ENCODE peak calls at places on chromosome 12, in four cellular contexts. I, X, B and V are unnamed samples.

GRCh38 chr12:52097045-52097666 is 17.7 kb downstream of the SMIM41 start:
- DNase-seq in I (no peak), X (no peak), B (no peak), V (no peak)

GRCh38 chr12:26732010-26732908 is 100.7 kb downstream of the ITPR2 start:
- DNase-seq in I (no peak), X (peak), B (no peak), V (no peak)

GRCh38 chr12:23169012-23170003 is 544.3 kb downstream of the ETNK1 start:
- DNase-seq in I (no peak), X (no peak), B (no peak), V (no peak)

GRCh38 chr12:24494401-24494800 is 454.5 kb downstream of the BCAT1 start:
- DNase-seq in I (no peak), X (no peak), B (no peak), V (no peak)

GRCh38 chr12:116213885-116214527 is 63.5 kb downstream of the MED13L start:
- DNase-seq in I (no peak), X (no peak), B (no peak), V (no peak)

GRCh38 chr12:47034661-47035060 is 44.8 kb upstream of the PCED1B start:
- DNase-seq in I (no peak), X (no peak), B (no peak), V (no peak)

GRCh38 chr12:120101182-120101581 is 15.4 kb downstream of the RAB35 start:
- DNase-seq in I (no peak), X (no peak), B (no peak), V (no peak)

GRCh38 chr12:30631710-30632109 is 64.0 kb downstream of the IPO8 start:
- DNase-seq in I (no peak), X (no peak), B (no peak), V (no peak)

GRCh38 chr12:2893007-2893406 is 2.3 kb downstream of the TULP3 start:
- DNase-seq in I (peak), X (no peak), B (no peak), V (no peak)

GRCh38 chr12:2284857-2285256 is 232.1 kb downstream of the CACNA1C start:
- DNase-seq in I (peak), X (no peak), B (peak), V (no peak)

GRCh38 chr12:67069451-67070306 is 199.5 kb upstream of the CAND1 start:
- DNase-seq in I (no peak), X (no peak), B (peak), V (peak)

GRCh38 chr12:24760162-24760561 is 188.7 kb downstream of the BCAT1 start:
- DNase-seq in I (no peak), X (no peak), B (no peak), V (no peak)

GRCh38 chr12:55933158-55933798 is 2.3 kb downstream of the DGKA start:
- DNase-seq in I (no peak), X (no peak), B (no peak), V (no peak)

GRCh38 chr12:51171884-51172514 is 936 bp downstream of the TFCP2 start:
- DNase-seq in I (peak), X (peak), B (no peak), V (no peak)

GRCh38 chr12:117494833-117495714 is 133.6 kb upstream of the NOS1 start:
- DNase-seq in I (no peak), X (no peak), B (no peak), V (no peak)

DNA sequence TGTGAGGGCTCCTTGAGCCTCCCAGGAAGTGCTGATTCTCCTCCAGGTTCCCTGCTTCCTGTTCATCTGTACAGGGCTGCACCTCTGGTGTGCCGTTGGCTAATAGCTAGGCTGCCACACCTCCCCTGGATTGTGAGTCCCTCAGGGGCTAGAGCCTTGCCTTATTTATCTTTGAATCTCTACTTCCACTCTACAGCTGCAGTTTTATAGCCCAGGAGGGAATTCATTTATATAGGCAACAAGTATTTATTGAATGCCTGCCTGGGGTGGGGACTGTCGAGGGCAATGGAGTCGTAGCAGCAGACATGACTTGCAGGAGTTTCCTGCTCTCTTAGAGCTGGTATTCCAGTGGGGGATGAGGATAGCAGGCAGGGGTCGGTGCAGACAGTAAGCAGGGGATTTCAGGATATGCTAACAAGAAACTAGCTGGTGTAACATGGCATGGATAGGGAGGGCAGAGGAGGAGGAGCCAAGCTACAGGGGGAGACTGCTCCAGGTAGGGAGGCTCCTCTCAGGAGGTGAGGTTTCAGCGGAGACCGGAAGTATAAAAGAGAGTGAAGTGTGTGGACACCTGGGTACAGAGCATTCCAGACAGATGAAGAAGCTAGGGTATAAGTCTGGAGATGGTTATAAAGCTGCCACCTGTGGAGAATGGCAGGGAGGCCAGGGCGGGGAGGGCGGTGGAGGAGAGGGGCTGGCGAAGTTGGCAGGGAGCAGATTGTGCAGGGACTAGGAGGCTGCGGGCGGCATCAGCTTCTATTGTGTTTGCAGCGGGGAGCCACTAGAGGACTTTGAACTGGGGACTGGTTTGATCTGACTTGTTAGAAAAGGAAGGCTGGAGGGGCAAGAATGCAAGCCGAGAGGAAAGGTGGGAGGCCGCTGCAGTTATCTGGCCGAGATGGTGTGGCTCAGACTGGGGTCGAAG is 17.2 kb downstream of the USP30 start:
- DNase-seq in I (no peak), X (no peak), B (peak), V (no peak)
- TF ChIP-seq POLR2A in I (no peak), X (no peak), B (no peak), V (no peak)

DNA sequence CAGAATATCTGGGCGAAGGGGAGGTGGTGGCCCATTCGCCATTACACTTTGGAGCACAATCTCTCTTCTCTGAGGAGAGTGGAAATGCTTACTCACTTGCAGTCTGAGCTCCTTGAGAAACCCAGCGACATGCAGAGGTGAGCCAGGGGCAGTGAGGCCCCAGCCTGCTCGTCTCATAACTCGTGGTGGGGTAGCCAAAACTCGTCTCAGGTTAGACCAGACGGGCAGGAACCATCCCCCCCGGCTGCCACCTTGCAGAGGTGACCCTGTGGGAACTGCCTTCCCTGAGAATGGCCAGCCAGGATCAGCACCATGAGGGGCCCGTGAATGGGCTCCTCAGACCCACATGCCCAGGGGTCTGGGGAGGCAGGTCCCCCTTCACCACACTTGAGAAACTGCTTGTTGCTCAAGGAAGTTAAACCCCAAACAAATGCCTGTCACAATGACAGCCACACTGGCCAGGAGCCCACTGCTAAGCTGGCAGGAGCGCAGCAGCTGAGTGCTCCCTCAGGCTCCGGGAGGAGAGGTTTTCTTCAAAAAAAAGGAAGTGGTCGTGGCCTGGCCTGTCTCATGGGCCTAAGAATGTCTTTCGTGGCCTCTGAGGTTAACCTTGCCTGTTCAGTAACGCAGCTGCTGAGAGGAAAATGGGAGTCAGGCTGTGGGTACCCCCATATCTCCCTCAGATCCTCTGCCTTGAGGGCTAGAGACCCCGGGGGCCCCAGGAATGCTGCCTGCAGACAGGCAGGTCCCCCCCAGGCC is 9.2 kb upstream of the ALDH2 start:
- DNase-seq in I (peak), X (no peak), B (no peak), V (peak)
- TF ChIP-seq TAF1 in I (no peak), X (no peak), B (no peak), V (no peak)

GRCh38 chr12:6828671-6829531 is 694 bp downstream of the P3H3 start:
- DNase-seq in I (peak), X (no peak), B (peak), V (no peak)
- TF ChIP-seq POLR2A in I (peak), X (peak), B (no peak), V (no peak)

GRCh38 chr12:42704340-42704739 is 114.8 kb upstream of the PRICKLE1 start:
- DNase-seq in I (no peak), X (no peak), B (no peak), V (no peak)
- TF ChIP-seq TAF1 in I (no peak), X (no peak), B (no peak), V (no peak)

GRCh38 chr12:108561852-108562347 is 496 bp upstream of the ISCU start:
- DNase-seq in I (no peak), X (no peak), B (no peak), V (no peak)

GRCh38 chr12:108560752-108561719 is at the start of gene SART3:
- DNase-seq in I (peak), X (peak), B (peak), V (peak)

GRCh38 chr12:108563804-108564151 is 1.4 kb downstream of the ISCU start:
- DNase-seq in I (no peak), X (no peak), B (no peak), V (no peak)

GRCh38 chr12:108563135-108563803 is 873 bp downstream of the ISCU start:
- DNase-seq in I (peak), X (peak), B (peak), V (no peak)

DNA sequence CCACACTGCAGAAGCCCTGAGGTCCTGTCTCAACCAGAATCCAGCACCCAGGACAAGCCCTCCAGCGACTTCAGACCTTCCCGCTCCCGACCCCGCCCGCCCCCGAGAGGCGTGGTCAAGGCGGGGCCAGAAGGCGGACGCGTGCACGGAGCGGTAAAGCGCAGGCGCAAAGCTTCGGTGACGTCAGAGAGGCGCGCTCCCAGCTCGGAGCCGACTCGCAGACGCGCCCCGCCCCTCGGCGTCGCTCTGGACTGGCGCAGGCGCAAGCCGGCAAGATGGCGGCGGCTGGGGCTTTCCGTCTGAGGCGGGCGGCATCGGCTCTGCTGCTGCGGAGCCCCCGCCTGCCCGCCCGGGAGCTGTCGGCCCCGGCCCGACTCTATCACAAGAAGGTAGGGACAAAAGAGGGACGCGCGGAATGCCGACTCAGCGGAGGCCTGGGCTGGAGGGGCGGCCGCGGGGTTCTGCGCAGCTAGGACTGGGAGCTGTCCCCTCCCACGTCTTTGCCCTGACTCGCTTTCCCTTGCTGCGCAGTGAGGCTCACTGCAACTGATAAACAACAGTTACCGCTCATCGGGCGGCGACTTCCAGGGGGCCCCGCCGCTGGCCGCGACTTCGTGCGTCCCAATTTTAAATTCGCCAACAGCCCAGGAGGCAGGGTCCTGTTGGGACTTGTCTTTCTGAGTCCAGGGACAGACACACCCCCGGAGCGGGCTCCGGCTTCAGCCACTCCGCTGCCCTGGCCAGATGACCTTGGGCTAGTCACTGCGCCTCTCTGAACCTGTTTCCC is at the start of gene ISCU:
- DNase-seq in I (peak), X (peak), B (peak), V (peak)
- TF ChIP-seq POLR2A in I (peak), X (peak), B (peak), V (peak)

DNA sequence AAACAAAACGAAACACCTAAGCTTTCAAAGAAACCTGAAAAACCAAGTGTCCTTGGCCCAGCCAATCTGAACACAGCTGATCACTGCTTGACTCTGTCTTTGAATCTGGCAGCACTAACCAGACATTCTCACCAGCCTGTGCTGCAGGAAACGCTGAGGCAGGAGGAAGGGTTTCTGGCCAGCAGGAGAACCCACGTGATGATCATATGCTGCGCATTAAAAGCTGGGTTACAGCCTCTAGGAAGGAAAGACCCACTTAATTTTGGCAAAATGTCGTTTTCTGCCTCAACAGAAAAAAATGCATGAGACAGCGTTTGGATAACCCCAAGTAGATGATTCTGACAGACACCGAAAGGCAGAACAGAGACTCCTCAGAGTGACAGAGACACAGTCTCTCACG is 9.8 kb downstream of the APPL2 start:
- DNase-seq in I (peak), X (no peak), B (no peak), V (peak)
- TF ChIP-seq TAF1 in I (no peak), X (no peak), B (no peak), V (no peak)

DNA sequence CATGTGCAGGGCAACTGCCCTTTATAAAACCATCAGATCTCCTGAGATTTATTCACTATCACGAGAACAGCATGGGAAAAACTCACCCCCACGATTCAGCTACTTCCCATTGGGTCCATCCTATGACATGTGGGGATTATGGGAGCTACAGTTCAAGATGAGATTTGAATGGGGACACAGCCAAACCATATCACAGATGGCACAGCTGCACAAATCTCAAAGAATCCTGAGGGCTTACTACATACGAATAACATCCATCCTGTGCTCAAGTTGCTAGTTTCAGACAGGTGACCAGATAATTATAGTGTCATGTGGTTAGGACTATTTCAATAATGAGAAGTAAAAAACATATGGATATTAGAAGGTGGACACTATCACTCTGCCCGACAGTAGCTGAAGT is 211.2 kb downstream of the NUAK1 start:
- DNase-seq in I (no peak), X (no peak), B (no peak), V (no peak)
- TF ChIP-seq POLR2A in I (no peak), X (no peak), B (no peak), V (no peak)

GRCh38 chr12:93733928-93734327 is 56.8 kb downstream of the CRADD start:
- DNase-seq in I (no peak), X (no peak), B (no peak), V (no peak)

GRCh38 chr12:93733358-93733757 is 56.2 kb downstream of the CRADD start:
- DNase-seq in I (no peak), X (no peak), B (no peak), V (no peak)

GRCh38 chr12:93727195-93727811 is 50.1 kb downstream of the CRADD start:
- DNase-seq in I (no peak), X (no peak), B (no peak), V (no peak)

GRCh38 chr12:93727911-93728310 is 50.7 kb downstream of the CRADD start:
- DNase-seq in I (no peak), X (no peak), B (no peak), V (no peak)

GRCh38 chr12:93729934-93730333 is 52.8 kb downstream of the CRADD start:
- DNase-seq in I (no peak), X (no peak), B (no peak), V (no peak)
- TF ChIP-seq TAF1 in I (no peak), X (no peak), B (no peak), V (no peak)